ENCODE peak calls at places on chromosomes 16 and 17, in eight cellular contexts. E is RWPE2; H is astrocyte; P is sigmoid colon; B is CD4-positive, alpha-beta T cell; O is esophagus muscularis mucosa; T is uterus; F is A549. S is an unnamed sample. For H3K9me3, the result is how much of the 10 kb centered on the place peaks cover.

GRCh38 chr17:45270828-45271418 is 9.0 kb upstream of the SPATA32 start:
- DNase-seq in O (no peak), P (no peak), E (peak), F (peak), T (no peak), B (peak), H (no peak), S (no peak)

GRCh38 chr16:49528035-49528434 is 154.4 kb downstream of the C16orf78 start:
- DNase-seq in B (peak), P (no peak), H (peak), T (peak), F (no peak), O (no peak), E (no peak), S (no peak)

GRCh38 chr16:67182288-67182687 is 1.5 kb downstream of the MATCAP1 start:
- DNase-seq in F (no peak), O (no peak), T (no peak), P (no peak), E (no peak), B (no peak), H (no peak), S (no peak)

GRCh38 chr16:81752225-81752875 is 26.7 kb upstream of the PLCG2 start:
- DNase-seq in B (no peak), T (no peak), E (no peak), O (peak), F (no peak), H (no peak), P (peak), S (peak)

GRCh38 chr16:89924298-89924924 is 1.3 kb downstream of the TUBB3 start:
- DNase-seq in T (no peak), E (peak), H (peak), O (no peak), F (no peak), B (no peak), P (no peak), S (no peak)

GRCh38 chr16:84603115-84603816 is 14.6 kb downstream of the COTL1 start:
- DNase-seq in T (peak), P (peak), O (no peak), F (peak), B (no peak), H (peak), E (peak), S (peak)

GRCh38 chr16:4306439-4307214 is 9.2 kb upstream of the GLIS2 start:
- DNase-seq in F (no peak), O (no peak), H (no peak), B (peak), T (peak), E (peak), P (peak), S (no peak)

GRCh38 chr16:57577691-57578224 is 35.3 kb downstream of the ADGRG5 start:
- DNase-seq in T (peak), H (no peak), E (peak), P (no peak), O (peak), B (no peak), F (no peak), S (no peak)

GRCh38 chr16:85235988-85236831 is 123.9 kb upstream of the CIBAR2 start:
- DNase-seq in O (no peak), T (peak), F (no peak), P (no peak), B (no peak), E (no peak), H (no peak), S (no peak)

GRCh38 chr17:163514-164103 is 17.8 kb downstream of the DOC2B start:
- DNase-seq in B (no peak), P (no peak), O (no peak), F (no peak), E (no peak), T (no peak), H (no peak), S (no peak)

GRCh38 chr16:3949287-3949686 is 68.8 kb upstream of the CREBBP start:
- DNase-seq in F (no peak), E (peak), P (peak), B (no peak), O (no peak), T (no peak), H (no peak), S (no peak)

GRCh38 chr17:74635418-74635817 is 11.9 kb upstream of the CD300E start:
- DNase-seq in F (no peak), O (no peak), B (no peak), P (no peak), E (no peak), T (no peak), H (no peak), S (no peak)

GRCh38 chr16:69311533-69312388 is 611 bp downstream of the VPS4A start:
- DNase-seq in O (no peak), B (peak), H (no peak), P (peak), F (peak), E (no peak), T (no peak), S (peak)

GRCh38 chr16:9363520-9363919 is 272.1 kb downstream of the HAPSTR1 start:
- DNase-seq in T (no peak), E (no peak), B (no peak), H (no peak), P (no peak), F (no peak), O (peak), S (no peak)

GRCh38 chr16:10600792-10601443 is 20.5 kb upstream of the EMP2 start:
- DNase-seq in F (no peak), E (no peak), B (no peak), P (no peak), T (no peak), H (peak), O (no peak), S (no peak)

GRCh38 chr17:17041571-17042380 is 481 bp upstream of the MPRIP start:
- DNase-seq in T (peak), O (peak), F (peak), E (peak), P (peak), H (peak), B (peak), S (peak)
- TF ChIP-seq CTCF in T (no peak), O (no peak), F (no peak), E (no peak), P (no peak), H (no peak), B (no peak), S (no peak)

GRCh38 chr17:30324723-30325122 is 9.1 kb downstream of the TMIGD1 start:
- DNase-seq in P (no peak), H (no peak), F (no peak), E (no peak), B (no peak), O (no peak), T (no peak), S (no peak)
- H3K27ac ChIP-seq in P (no peak), H (no peak), F (no peak), E (no peak), B (peak), O (no peak), T (no peak), S (no peak)

DNA sequence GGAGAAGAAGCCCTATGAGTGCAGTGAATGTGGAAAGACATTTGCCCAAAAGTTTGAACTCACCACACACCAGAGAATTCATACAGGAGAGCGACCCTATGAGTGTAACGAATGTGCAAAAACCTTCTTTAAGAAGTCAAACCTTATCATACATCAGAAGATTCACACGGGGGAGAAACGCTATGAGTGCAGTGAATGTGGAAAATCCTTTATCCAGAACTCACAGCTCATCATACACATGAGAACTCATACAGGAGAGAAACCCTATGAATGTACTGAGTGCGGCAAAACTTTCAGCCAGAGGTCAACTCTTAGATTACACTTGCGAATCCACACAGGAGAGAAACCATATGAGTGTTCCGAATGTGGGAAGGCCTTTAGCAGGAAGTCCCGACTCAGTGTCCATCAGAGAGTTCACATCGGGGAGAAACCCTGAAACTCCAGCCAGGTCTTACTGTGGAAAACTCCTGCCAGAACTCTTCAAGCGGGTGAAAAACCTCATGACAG is 21.6 kb downstream of the ZFP1 start:
- DNase-seq in B (no peak), F (no peak), T (no peak), H (no peak), E (no peak), O (no peak), P (no peak), S (no peak)
- H3K9me3 ChIP-seq in B (half or more), F (half or more), T (under half), H (half or more), E (half or more), O (under half), P (under half), S (half or more)

GRCh38 chr17:80363518-80364090 is 51.4 kb upstream of the ENDOV start:
- DNase-seq in T (no peak), H (no peak), B (no peak), E (peak), O (no peak), P (peak), F (no peak), S (no peak)

GRCh38 chr17:80365001-80365965 is 49.7 kb upstream of the ENDOV start:
- DNase-seq in H (no peak), P (peak), O (no peak), E (peak), F (no peak), B (no peak), T (no peak), S (no peak)

GRCh38 chr17:80362428-80363119 is 52.4 kb upstream of the ENDOV start:
- DNase-seq in H (peak), E (no peak), F (no peak), T (peak), B (no peak), P (peak), O (no peak), S (no peak)

GRCh38 chr17:80363120-80363515 is 51.8 kb upstream of the ENDOV start:
- DNase-seq in F (no peak), B (no peak), H (no peak), T (peak), O (no peak), P (peak), E (no peak), S (no peak)

DNA sequence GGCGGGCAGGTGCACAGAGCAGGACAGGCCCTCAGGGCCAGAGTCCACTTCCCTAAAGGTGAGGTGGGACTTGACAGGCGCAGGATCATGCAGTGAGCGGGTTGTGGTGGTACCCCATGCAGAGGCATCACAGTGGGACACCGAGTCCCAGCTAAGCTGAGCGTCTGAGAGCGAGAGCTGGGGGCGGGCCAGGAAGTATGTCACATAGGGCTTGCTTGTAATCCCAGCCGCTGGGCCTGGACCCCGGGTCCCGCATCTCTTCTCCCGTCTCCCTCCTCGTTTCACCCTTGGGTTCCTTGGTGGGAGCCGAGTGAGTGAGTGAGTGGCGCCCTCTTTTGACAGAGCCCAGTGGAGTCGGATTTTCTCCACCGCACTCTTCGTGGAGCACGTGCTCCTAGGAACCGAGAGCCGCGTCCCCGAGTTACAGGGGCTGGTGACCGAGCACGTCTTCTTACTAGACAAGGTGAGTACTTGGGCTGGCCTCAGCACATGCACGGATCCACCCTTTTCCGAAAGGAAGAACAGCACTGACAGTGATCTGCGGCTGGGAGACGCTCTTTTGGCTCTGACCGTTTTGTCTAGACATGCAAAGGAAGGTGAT is 50.8 kb upstream of the ENDOV start:
- DNase-seq in H (no peak), O (no peak), P (peak), E (peak), T (no peak), F (peak), B (no peak), S (no peak)
- TF ChIP-seq CTCF in H (peak), O (no peak), P (no peak), E (peak), T (no peak), F (peak), B (no peak), S (no peak)